ENCODE peak calls at places on chromosomes 4 and X, in seven cellular contexts. P is IMR-90; T is naive thymus-derived CD4-positive, alpha-beta T cell; I is aorta; J is hepatocyte; F is epithelial cell of esophagus; Z is BE2C. Q is an unnamed sample.

GRCh38 chr4:84878090-84878489 is 88.4 kb downstream of the WDFY3 start:
- DNase-seq in T (no peak), J (no peak), P (peak), Z (no peak), F (peak), I (no peak), Q (no peak)

GRCh38 chr4:7876096-7876993 is 63.3 kb downstream of the AFAP1 start:
- DNase-seq in I (no peak), T (no peak), F (no peak), J (no peak), Z (peak), P (peak), Q (no peak)

GRCh38 chr4:7960790-7961655 is 21.4 kb upstream of the AFAP1 start:
- DNase-seq in P (peak), Z (no peak), J (peak), I (no peak), T (no peak), F (peak), Q (no peak)

GRCh38 chr4:77308843-77309242 is 151.8 kb downstream of the CCNG2 start:
- DNase-seq in J (peak), T (no peak), Z (no peak), I (no peak), P (peak), F (peak), Q (no peak)

GRCh38 chrX:47351706-47352105 is 18.7 kb upstream of the ZNF157 start:
- DNase-seq in T (no peak), J (no peak), I (no peak), Z (no peak), F (peak), P (peak), Q (no peak)

GRCh38 chrX:155745792-155746191 is 133.0 kb upstream of the TMLHE start:
- DNase-seq in J (peak), P (peak), F (peak), T (no peak), I (no peak), Z (no peak), Q (no peak)

GRCh38 chrX:152137771-152138387 is 498 bp downstream of the MAGEA10 start:
- DNase-seq in T (no peak), I (no peak), J (no peak), P (no peak), F (no peak), Z (no peak), Q (no peak)

GRCh38 chrX:111876646-111877045 is 665 bp downstream of the TRPC5OS start:
- DNase-seq in Z (no peak), I (no peak), J (no peak), F (no peak), T (no peak), P (no peak), Q (no peak)

GRCh38 chrX:66728818-66729271 is 90.0 kb upstream of the EDA2R start:
- DNase-seq in I (peak), J (peak), F (peak), P (peak), T (peak), Z (no peak), Q (no peak)

GRCh38 chr4:146472404-146472803 is 49.3 kb downstream of the SLC10A7 start:
- DNase-seq in F (no peak), T (no peak), J (no peak), P (no peak), Z (peak), I (no peak), Q (no peak)

GRCh38 chr4:40325406-40326019 is 9.6 kb upstream of the CHRNA9 start:
- DNase-seq in P (peak), F (peak), J (peak), Z (peak), T (no peak), I (no peak), Q (no peak)

GRCh38 chrX:53430231-53430630 is 3.9 kb downstream of the HSD17B10 start:
- DNase-seq in P (no peak), T (no peak), Z (no peak), J (no peak), F (no peak), I (no peak), Q (no peak)

GRCh38 chr4:92387459-92388069 is 83.8 kb downstream of the GRID2 start:
- DNase-seq in I (no peak), T (no peak), Z (no peak), F (peak), P (peak), J (peak), Q (peak)

GRCh38 chr4:5647351-5647750 is 61.0 kb downstream of the EVC2 start:
- DNase-seq in I (no peak), Z (no peak), J (no peak), P (no peak), T (no peak), F (no peak), Q (no peak)

GRCh38 chr4:128191115-128191897 is 96.3 kb downstream of the PGRMC2 start:
- DNase-seq in P (peak), T (peak), I (peak), Z (peak), J (peak), F (peak), Q (peak)

GRCh38 chr4:89681219-89681618 is 155.7 kb downstream of the SNCA start:
- DNase-seq in J (peak), T (no peak), P (no peak), Z (no peak), F (peak), I (no peak), Q (no peak)

GRCh38 chrX:134948333-134949241 is 42.2 kb upstream of the SMIM10 start:
- DNase-seq in P (peak), T (no peak), J (peak), Z (no peak), I (no peak), F (peak), Q (no peak)

GRCh38 chr4:4919926-4920325 is 60.5 kb downstream of the MSX1 start:
- DNase-seq in T (no peak), F (no peak), J (no peak), P (no peak), Z (no peak), I (peak), Q (no peak)

GRCh38 chr4:165331823-165332222 is 4.4 kb downstream of the MSMO1 start:
- DNase-seq in I (no peak), F (no peak), P (no peak), J (no peak), T (no peak), Z (no peak), Q (no peak)

GRCh38 chr4:138428611-138429010 is 186.5 kb upstream of the SLC7A11 start:
- DNase-seq in Z (no peak), P (no peak), T (no peak), I (no peak), F (no peak), J (no peak), Q (no peak)

GRCh38 chr4:165953181-165953580 is 80.1 kb downstream of the TLL1 start:
- DNase-seq in Z (no peak), T (no peak), I (no peak), P (no peak), F (no peak), J (no peak), Q (no peak)

GRCh38 chr4:68904786-68905185 is 46.8 kb downstream of the UGT2A3 start:
- DNase-seq in Z (no peak), P (no peak), T (no peak), I (no peak), F (peak), J (peak), Q (no peak)

GRCh38 chr4:173482330-173482931 is 47.6 kb downstream of the HAND2 start:
- DNase-seq in P (no peak), F (no peak), Z (no peak), T (no peak), I (no peak), J (no peak), Q (no peak)

GRCh38 chr4:7861440-7861881 is 78.2 kb downstream of the AFAP1 start:
- DNase-seq in Z (no peak), I (no peak), P (peak), J (no peak), T (no peak), F (peak), Q (peak)

GRCh38 chr4:151117371-151117962 is 18.0 kb downstream of the RPS3A start:
- DNase-seq in T (no peak), I (no peak), Z (peak), P (peak), J (peak), F (peak), Q (no peak)

GRCh38 chr4:29581469-29581868 is 1138.7 kb upstream of the PCDH7 start:
- DNase-seq in I (no peak), T (no peak), Z (no peak), P (peak), F (no peak), J (peak), Q (no peak)

GRCh38 chrX:119887721-119888425 is 7.8 kb upstream of the AKAP14 start:
- DNase-seq in P (peak), I (peak), J (peak), T (peak), Z (peak), F (peak), Q (no peak)

GRCh38 chr4:108171541-108172230 is 3.0 kb upstream of the LEF1 start:
- DNase-seq in Z (peak), J (no peak), T (peak), P (no peak), I (no peak), F (no peak), Q (no peak)

GRCh38 chr4:101155859-101156430 is 191.4 kb downstream of the PPP3CA start:
- DNase-seq in F (peak), I (no peak), P (no peak), Z (no peak), J (no peak), T (no peak), Q (no peak)

GRCh38 chr4:120198411-120198810 is 131.8 kb upstream of the MAD2L1 start:
- DNase-seq in J (no peak), P (no peak), F (peak), I (no peak), Z (no peak), T (no peak), Q (no peak)

GRCh38 chr4:73499996-73500765 is 18.6 kb downstream of the AFM start:
- DNase-seq in T (no peak), F (no peak), Z (no peak), J (peak), P (peak), I (no peak), Q (no peak)

GRCh38 chrX:1535241-1536041 is 1.5 kb downstream of the P2RY8 start:
- DNase-seq in I (peak), J (no peak), F (no peak), Z (no peak), T (no peak), P (no peak), Q (no peak)

GRCh38 chrX:1533083-1533482 is 3.9 kb downstream of the P2RY8 start:
- DNase-seq in I (no peak), F (no peak), T (no peak), P (no peak), J (no peak), Z (no peak), Q (no peak)

GRCh38 chrX:1537031-1537715 is at the start of gene P2RY8:
- DNase-seq in T (peak), Z (no peak), P (no peak), J (peak), F (peak), I (no peak), Q (no peak)

GRCh38 chrX:1536712-1537030 is 314 bp downstream of the P2RY8 start:
- DNase-seq in T (no peak), J (no peak), Z (no peak), P (no peak), F (no peak), I (no peak), Q (no peak)

GRCh38 chrX:1534321-1535168 is 2.4 kb downstream of the P2RY8 start:
- DNase-seq in J (no peak), I (no peak), F (no peak), Z (no peak), P (no peak), T (no peak), Q (no peak)
- H3K4me3 ChIP-seq in J (no peak), I (no peak), F (no peak), Z (no peak), P (no peak), T (peak), Q (no peak)

GRCh38 chr4:41587286-41587685 is 49.3 kb downstream of the LIMCH1 start:
- DNase-seq in T (no peak), Z (no peak), I (no peak), P (no peak), F (no peak), J (no peak), Q (no peak)
- H3K4me3 ChIP-seq in T (no peak), Z (no peak), I (no peak), P (no peak), F (no peak), J (no peak), Q (no peak)

GRCh38 chrX:107677909-107678308 is 49.6 kb downstream of the PRPS1 start:
- DNase-seq in Z (no peak), F (no peak), P (no peak), J (no peak), I (no peak), T (no peak), Q (no peak)

GRCh38 chrX:107678957-107679740 is 50.8 kb downstream of the PRPS1 start:
- DNase-seq in T (peak), I (peak), P (peak), J (peak), Z (peak), F (peak), Q (no peak)

GRCh38 chrX:107675823-107676555 is 47.7 kb downstream of the PRPS1 start:
- DNase-seq in J (peak), T (no peak), Z (no peak), F (peak), I (no peak), P (peak), Q (no peak)

GRCh38 chrX:107676559-107677378 is 48.5 kb downstream of the PRPS1 start:
- DNase-seq in I (peak), F (peak), T (peak), P (peak), Z (peak), J (peak), Q (peak)

GRCh38 chrX:107677501-107677901 is 49.2 kb downstream of the PRPS1 start:
- DNase-seq in J (no peak), F (peak), I (no peak), P (no peak), Z (peak), T (no peak), Q (no peak)
- H3K4me3 ChIP-seq in J (no peak), F (no peak), I (no peak), P (no peak), Z (peak), T (peak), Q (peak)

DNA sequence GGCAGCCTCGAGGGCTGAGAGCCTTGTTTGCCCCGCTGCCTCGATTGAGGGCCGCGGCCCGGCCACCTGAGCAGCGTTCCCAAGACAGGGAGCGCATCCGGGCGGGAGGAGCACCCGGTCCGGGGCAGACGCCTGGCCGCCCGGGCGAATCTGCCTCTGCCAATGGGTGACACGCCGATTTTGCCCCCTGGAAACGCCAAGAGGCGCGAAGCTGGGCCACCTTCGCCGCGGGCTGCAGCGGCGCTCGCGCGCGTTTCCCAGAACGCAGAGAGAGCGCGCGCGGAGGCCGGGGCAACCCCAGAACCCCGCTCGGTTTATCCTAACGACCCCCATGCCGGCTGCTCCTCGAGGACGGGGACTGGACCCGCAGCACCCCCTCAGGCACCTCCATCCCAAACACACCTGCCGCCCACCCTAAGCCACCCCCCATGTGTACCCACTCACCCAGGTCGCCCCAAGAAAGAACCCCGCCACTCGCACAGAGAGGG is 576 bp downstream of the MAP7D2 start:
- DNase-seq in J (no peak), P (no peak), Z (peak), I (no peak), F (no peak), T (no peak), Q (no peak)
- H3K4me3 ChIP-seq in J (no peak), P (no peak), Z (peak), I (no peak), F (peak), T (no peak), Q (peak)

GRCh38 chr4:81836716-81837115 is 365.0 kb upstream of the RASGEF1B start:
- DNase-seq in I (no peak), J (no peak), P (no peak), Z (no peak), T (no peak), F (no peak), Q (no peak)

GRCh38 chr4:81833596-81833995 is 361.9 kb upstream of the RASGEF1B start:
- DNase-seq in P (no peak), J (no peak), Z (no peak), T (no peak), F (no peak), I (no peak), Q (no peak)

GRCh38 chr4:81839347-81840042 is 367.8 kb upstream of the RASGEF1B start:
- DNase-seq in I (no peak), J (no peak), Z (no peak), F (peak), T (no peak), P (no peak), Q (no peak)

DNA sequence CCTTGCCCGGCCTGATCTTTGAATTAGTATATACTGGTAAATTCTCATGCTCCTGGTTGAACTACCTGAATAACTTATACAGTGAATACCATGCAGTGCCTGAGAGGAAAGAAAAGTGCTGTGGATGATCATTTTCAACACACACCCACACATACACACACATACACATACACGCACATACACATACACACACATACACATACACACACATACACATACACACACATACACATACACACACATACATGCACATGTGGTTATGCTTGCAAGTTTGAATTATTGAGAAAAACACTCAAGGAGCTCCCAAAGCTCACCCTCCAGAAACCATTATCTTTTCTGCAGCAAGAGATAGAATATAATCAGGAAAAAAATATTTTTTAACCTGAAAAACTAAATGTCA is 366.9 kb upstream of the RASGEF1B start:
- DNase-seq in T (no peak), Z (no peak), J (no peak), I (no peak), P (no peak), F (no peak), Q (no peak)
- H3K4me3 ChIP-seq in T (no peak), Z (no peak), J (no peak), I (no peak), P (no peak), F (no peak), Q (no peak)

DNA sequence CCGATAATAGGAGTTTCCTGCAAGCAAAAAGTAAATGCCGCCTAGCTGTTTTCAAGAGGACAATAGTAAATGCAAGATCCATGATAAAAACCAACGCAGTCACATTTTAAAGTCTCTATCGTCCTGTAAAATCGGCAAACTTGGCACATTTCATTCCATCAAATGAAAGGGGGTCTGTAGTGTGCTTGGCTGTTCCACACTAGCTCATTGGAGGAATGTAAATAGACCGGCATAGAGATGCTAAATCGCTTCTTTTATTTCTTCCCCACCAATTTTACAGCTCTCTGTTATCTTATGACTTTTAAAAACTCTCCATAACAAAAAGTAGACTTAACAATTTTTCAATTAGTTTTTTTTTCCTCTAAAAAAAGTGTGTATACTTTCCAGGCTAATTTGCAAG is 202.2 kb downstream of the NLGN4X start:
- DNase-seq in P (no peak), T (no peak), Z (no peak), J (no peak), I (no peak), F (no peak), Q (no peak)
- H3K4me3 ChIP-seq in P (no peak), T (no peak), Z (no peak), J (no peak), I (no peak), F (no peak), Q (no peak)

GRCh38 chrX:24426340-24426913 is 38.7 kb upstream of the PDK3 start:
- DNase-seq in Z (no peak), J (no peak), T (no peak), P (peak), I (no peak), F (peak), Q (no peak)
- H3K4me3 ChIP-seq in Z (no peak), J (no peak), T (no peak), P (no peak), I (no peak), F (no peak), Q (peak)

GRCh38 chr4:94459462-94460161 is 7.9 kb downstream of the PDLIM5 start:
- DNase-seq in F (no peak), J (peak), T (no peak), P (no peak), Z (no peak), I (no peak), Q (no peak)
- H3K4me3 ChIP-seq in F (no peak), J (no peak), T (no peak), P (no peak), Z (no peak), I (peak), Q (no peak)

GRCh38 chrX:2848806-2849420 is 20.2 kb downstream of the GYG2 start:
- DNase-seq in Z (no peak), P (peak), I (no peak), T (no peak), J (peak), F (no peak), Q (no peak)
- H3K4me3 ChIP-seq in Z (no peak), P (no peak), I (no peak), T (no peak), J (no peak), F (no peak), Q (no peak)

DNA sequence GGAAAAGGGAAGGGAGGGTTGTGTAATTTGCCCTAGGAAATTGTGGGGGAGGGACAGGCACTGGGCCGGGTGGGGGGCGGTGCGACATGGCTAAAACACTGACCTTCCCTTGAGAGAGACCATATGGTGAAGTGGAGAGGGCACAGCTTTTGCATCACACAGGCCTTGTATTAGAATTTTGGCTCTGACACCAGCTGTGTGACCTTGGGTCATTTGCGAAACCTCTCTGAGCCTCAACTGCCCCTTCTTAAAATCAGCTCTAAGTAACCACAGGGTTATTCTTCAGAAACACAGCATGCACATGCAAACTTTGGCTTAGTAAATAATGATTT is 25.8 kb downstream of the PDGFRA start:
- DNase-seq in P (no peak), F (no peak), I (no peak), J (no peak), Z (no peak), T (no peak), Q (no peak)
- H3K4me3 ChIP-seq in P (no peak), F (no peak), I (no peak), J (no peak), Z (no peak), T (no peak), Q (no peak)

Q was measured in epithelial cell of proximal tubule.